ENCODE peak calls at places on chromosomes 6 and 20, in five cellular contexts. One of them, this sample, is unnamed.

GRCh38 chr6:158408552-158409130 is 96.4 kb downstream of the TULP4 start:
- DNase-seq in T47D: no peak
- DNase-seq in activated T-helper 1 cell treated with anti-CD3 and anti-CD28 coated beads, Interleukin-2, amount 50 U/mL, for 16 hours: no peak
- DNase-seq in amygdala: peak; percentile 24
- DNase-seq in HAP-1: no peak
- DNase-seq in this sample: no peak

GRCh38 chr6:36136034-36136433 is 5.7 kb downstream of the MAPK13 start:
- DNase-seq in activated T-helper 1 cell treated with anti-CD3 and anti-CD28 coated beads, Interleukin-2, amount 50 U/mL, for 16 hours: no peak
- DNase-seq in T47D: no peak
- DNase-seq in HAP-1: no peak
- DNase-seq in amygdala: no peak
- DNase-seq in this sample: no peak

GRCh38 chr6:36436466-36436865 is 6.2 kb downstream of the PXT1 start:
- DNase-seq in T47D: no peak
- DNase-seq in amygdala: no peak
- DNase-seq in activated T-helper 1 cell treated with anti-CD3 and anti-CD28 coated beads, Interleukin-2, amount 50 U/mL, for 16 hours: no peak
- DNase-seq in HAP-1: no peak
- DNase-seq in this sample: no peak

GRCh38 chr6:18260448-18261106 is 3.8 kb downstream of the DEK start:
- DNase-seq in T47D: no peak
- DNase-seq in HAP-1: no peak
- DNase-seq in activated T-helper 1 cell treated with anti-CD3 and anti-CD28 coated beads, Interleukin-2, amount 50 U/mL, for 16 hours: no peak
- DNase-seq in amygdala: no peak
- DNase-seq in this sample: no peak

GRCh38 chr6:45835725-45836437 is 179.8 kb downstream of the CLIC5 start:
- DNase-seq in activated T-helper 1 cell treated with anti-CD3 and anti-CD28 coated beads, Interleukin-2, amount 50 U/mL, for 16 hours: no peak
- DNase-seq in amygdala: no peak
- DNase-seq in T47D: no peak
- DNase-seq in HAP-1: no peak
- DNase-seq in this sample: no peak

GRCh38 chr6:4134841-4135664 is at the start of gene ECI2:
- DNase-seq in HAP-1: peak; percentile 71
- DNase-seq in amygdala: no peak
- DNase-seq in T47D: peak; percentile 31
- DNase-seq in activated T-helper 1 cell treated with anti-CD3 and anti-CD28 coated beads, Interleukin-2, amount 50 U/mL, for 16 hours: peak; percentile 15
- DNase-seq in this sample: peak; percentile 56

GRCh38 chr6:45466686-45467085 is 89.0 kb upstream of the SUPT3H start:
- DNase-seq in HAP-1: no peak
- DNase-seq in amygdala: no peak
- DNase-seq in T47D: no peak
- DNase-seq in activated T-helper 1 cell treated with anti-CD3 and anti-CD28 coated beads, Interleukin-2, amount 50 U/mL, for 16 hours: no peak
- DNase-seq in this sample: no peak

GRCh38 chr20:33444797-33445560 is 1.4 kb upstream of the SNTA1 start:
- DNase-seq in amygdala: no peak
- DNase-seq in T47D: no peak
- DNase-seq in HAP-1: no peak
- DNase-seq in activated T-helper 1 cell treated with anti-CD3 and anti-CD28 coated beads, Interleukin-2, amount 50 U/mL, for 16 hours: no peak
- DNase-seq in this sample: no peak

GRCh38 chr6:148340586-148341297 is 1.9 kb upstream of the SASH1 start:
- DNase-seq in activated T-helper 1 cell treated with anti-CD3 and anti-CD28 coated beads, Interleukin-2, amount 50 U/mL, for 16 hours: no peak
- DNase-seq in HAP-1: no peak
- DNase-seq in T47D: no peak
- DNase-seq in amygdala: no peak
- DNase-seq in this sample: no peak

GRCh38 chr20:2103454-2104153 is 2.0 kb downstream of the STK35 start:
- DNase-seq in HAP-1: peak; percentile 13
- DNase-seq in amygdala: no peak
- DNase-seq in T47D: no peak
- DNase-seq in activated T-helper 1 cell treated with anti-CD3 and anti-CD28 coated beads, Interleukin-2, amount 50 U/mL, for 16 hours: no peak
- DNase-seq in this sample: no peak

GRCh38 chr20:54221383-54221782 is 13.5 kb downstream of the PFDN4 start:
- DNase-seq in amygdala: no peak
- DNase-seq in HAP-1: no peak
- DNase-seq in activated T-helper 1 cell treated with anti-CD3 and anti-CD28 coated beads, Interleukin-2, amount 50 U/mL, for 16 hours: no peak
- DNase-seq in T47D: no peak
- DNase-seq in this sample: no peak

GRCh38 chr6:35014786-35015185 is 125.7 kb downstream of the ANKS1A start:
- DNase-seq in activated T-helper 1 cell treated with anti-CD3 and anti-CD28 coated beads, Interleukin-2, amount 50 U/mL, for 16 hours: no peak
- DNase-seq in amygdala: no peak
- DNase-seq in HAP-1: no peak
- DNase-seq in T47D: no peak
- DNase-seq in this sample: no peak

GRCh38 chr6:45901777-45902650 is 113.6 kb downstream of the CLIC5 start:
- DNase-seq in amygdala: no peak
- DNase-seq in T47D: no peak
- DNase-seq in HAP-1: no peak
- DNase-seq in activated T-helper 1 cell treated with anti-CD3 and anti-CD28 coated beads, Interleukin-2, amount 50 U/mL, for 16 hours: no peak
- DNase-seq in this sample: no peak

GRCh38 chr20:48797850-48798747 is 29.7 kb downstream of the PREX1 start:
- DNase-seq in amygdala: no peak
- DNase-seq in activated T-helper 1 cell treated with anti-CD3 and anti-CD28 coated beads, Interleukin-2, amount 50 U/mL, for 16 hours: no peak
- DNase-seq in T47D: no peak
- DNase-seq in HAP-1: no peak
- DNase-seq in this sample: no peak

GRCh38 chr6:152087096-152087495 is 279.6 kb downstream of the ESR1 start:
- DNase-seq in T47D: no peak
- DNase-seq in amygdala: no peak
- DNase-seq in activated T-helper 1 cell treated with anti-CD3 and anti-CD28 coated beads, Interleukin-2, amount 50 U/mL, for 16 hours: no peak
- DNase-seq in HAP-1: no peak
- DNase-seq in this sample: no peak

GRCh38 chr6:155604991-155605390 is 149.4 kb upstream of the NOX3 start:
- DNase-seq in T47D: no peak
- DNase-seq in amygdala: no peak
- DNase-seq in HAP-1: no peak
- DNase-seq in activated T-helper 1 cell treated with anti-CD3 and anti-CD28 coated beads, Interleukin-2, amount 50 U/mL, for 16 hours: no peak
- DNase-seq in this sample: no peak

GRCh38 chr6:106870069-106870468 is 104.5 kb downstream of the CD24 start:
- DNase-seq in T47D: peak; percentile 35
- DNase-seq in activated T-helper 1 cell treated with anti-CD3 and anti-CD28 coated beads, Interleukin-2, amount 50 U/mL, for 16 hours: no peak
- DNase-seq in amygdala: no peak
- DNase-seq in HAP-1: no peak
- DNase-seq in this sample: no peak

GRCh38 chr6:88179692-88180091 is 13.5 kb upstream of the CNR1 start:
- DNase-seq in amygdala: no peak
- DNase-seq in T47D: no peak
- DNase-seq in HAP-1: no peak
- DNase-seq in activated T-helper 1 cell treated with anti-CD3 and anti-CD28 coated beads, Interleukin-2, amount 50 U/mL, for 16 hours: no peak
- DNase-seq in this sample: no peak

GRCh38 chr6:137926207-137926731 is 59.2 kb downstream of the TNFAIP3 start:
- DNase-seq in HAP-1: peak; percentile 12
- DNase-seq in activated T-helper 1 cell treated with anti-CD3 and anti-CD28 coated beads, Interleukin-2, amount 50 U/mL, for 16 hours: no peak
- DNase-seq in amygdala: no peak
- DNase-seq in T47D: no peak
- DNase-seq in this sample: no peak

GRCh38 chr6:143598466-143599080 is 79.2 kb upstream of the PHACTR2 start:
- DNase-seq in activated T-helper 1 cell treated with anti-CD3 and anti-CD28 coated beads, Interleukin-2, amount 50 U/mL, for 16 hours: no peak
- DNase-seq in T47D: no peak
- DNase-seq in HAP-1: no peak
- DNase-seq in amygdala: no peak
- DNase-seq in this sample: no peak

GRCh38 chr20:13402171-13402760 is 181.2 kb downstream of the ISM1 start:
- DNase-seq in HAP-1: no peak
- DNase-seq in T47D: no peak
- DNase-seq in activated T-helper 1 cell treated with anti-CD3 and anti-CD28 coated beads, Interleukin-2, amount 50 U/mL, for 16 hours: no peak
- DNase-seq in amygdala: no peak
- DNase-seq in this sample: no peak

GRCh38 chr6:124633655-124634054 is 328.6 kb upstream of the RNF217 start:
- DNase-seq in HAP-1: no peak
- DNase-seq in amygdala: no peak
- DNase-seq in T47D: no peak
- DNase-seq in activated T-helper 1 cell treated with anti-CD3 and anti-CD28 coated beads, Interleukin-2, amount 50 U/mL, for 16 hours: no peak
- DNase-seq in this sample: no peak

GRCh38 chr20:733806-734205 is 34.5 kb downstream of the SLC52A3 start:
- DNase-seq in activated T-helper 1 cell treated with anti-CD3 and anti-CD28 coated beads, Interleukin-2, amount 50 U/mL, for 16 hours: no peak
- DNase-seq in HAP-1: no peak
- DNase-seq in amygdala: no peak
- DNase-seq in T47D: no peak
- DNase-seq in this sample: no peak

GRCh38 chr6:138528986-138529385 is 29.7 kb upstream of the NHSL1 start:
- DNase-seq in HAP-1: no peak
- DNase-seq in T47D: no peak
- DNase-seq in activated T-helper 1 cell treated with anti-CD3 and anti-CD28 coated beads, Interleukin-2, amount 50 U/mL, for 16 hours: no peak
- DNase-seq in amygdala: no peak
- DNase-seq in this sample: no peak

GRCh38 chr6:160428069-160428430 is 79.9 kb downstream of the SLC22A3 start:
- DNase-seq in HAP-1: no peak
- DNase-seq in activated T-helper 1 cell treated with anti-CD3 and anti-CD28 coated beads, Interleukin-2, amount 50 U/mL, for 16 hours: no peak
- DNase-seq in T47D: no peak
- DNase-seq in amygdala: no peak
- DNase-seq in this sample: no peak

This sample was measured in CMK.